ENCODE peak calls at places on chromosomes 2 and 18, in nine cellular contexts. I, X, W, A, N, M, U, E and D are unnamed samples.

GRCh38 chr2:215900203-215900611 is 113.1 kb downstream of the MREG start:
- DNase-seq in I (no peak), X (no peak), W (no peak), A (peak), N (peak), M (peak), U (no peak), E (no peak), D (peak)

GRCh38 chr2:15348028-15348427 is 213.1 kb downstream of the NBAS start:
- DNase-seq in I (no peak), X (no peak), W (no peak), A (no peak), N (no peak), M (no peak), U (no peak), E (no peak), D (no peak)

GRCh38 chr2:96789245-96789617 is 26.8 kb upstream of the CNNM3 start:
- DNase-seq in I (no peak), X (no peak), W (no peak), A (no peak), N (no peak), M (no peak), U (no peak), E (no peak), D (no peak)

GRCh38 chr2:164979113-164979512 is 23.8 kb upstream of the SLC38A11 start:
- DNase-seq in I (no peak), X (no peak), W (no peak), A (no peak), N (no peak), M (no peak), U (no peak), E (no peak), D (no peak)

GRCh38 chr2:71422786-71423185 is 30.6 kb upstream of the DYSF start:
- DNase-seq in I (no peak), X (no peak), W (no peak), A (no peak), N (no peak), M (no peak), U (no peak), E (no peak), D (no peak)

GRCh38 chr2:189236066-189236465 is 56.5 kb upstream of the COL5A2 start:
- DNase-seq in I (no peak), X (no peak), W (no peak), A (peak), N (no peak), M (no peak), U (no peak), E (peak), D (peak)

GRCh38 chr18:3008546-3008945 is 4.4 kb downstream of the LPIN2 start:
- DNase-seq in I (no peak), X (no peak), W (no peak), A (peak), N (peak), M (no peak), U (no peak), E (peak), D (peak)

GRCh38 chr2:42879913-42880737 is 87.7 kb upstream of the HAAO start:
- DNase-seq in I (no peak), X (peak), W (peak), A (no peak), N (peak), M (no peak), U (no peak), E (peak), D (peak)

GRCh38 chr2:120764434-120764833 is 28.8 kb downstream of the GLI2 start:
- DNase-seq in I (no peak), X (peak), W (no peak), A (no peak), N (no peak), M (no peak), U (no peak), E (no peak), D (no peak)

GRCh38 chr2:33321236-33321731 is 155.2 kb upstream of the RASGRP3 start:
- DNase-seq in I (no peak), X (no peak), W (no peak), A (peak), N (peak), M (no peak), U (no peak), E (peak), D (peak)

GRCh38 chr2:109374548-109375130 is 239.1 kb downstream of the SEPTIN10 start:
- DNase-seq in I (no peak), X (peak), W (no peak), A (no peak), N (no peak), M (peak), U (no peak), E (no peak), D (no peak)

GRCh38 chr2:73907840-73908452 is 15.1 kb downstream of the ACTG2 start:
- DNase-seq in I (no peak), X (peak), W (no peak), A (peak), N (no peak), M (no peak), U (peak), E (peak), D (peak)

GRCh38 chr18:28176933-28177827 is at the start of gene CDH2:
- DNase-seq in I (peak), X (peak), W (peak), A (peak), N (peak), M (peak), U (peak), E (peak), D (peak)

GRCh38 chr18:66599190-66599589 is 4.7 kb downstream of the CDH19 start:
- DNase-seq in I (no peak), X (no peak), W (no peak), A (no peak), N (peak), M (no peak), U (no peak), E (peak), D (no peak)

GRCh38 chr2:14288016-14288415 is 344.5 kb upstream of the LRATD1 start:
- DNase-seq in I (no peak), X (no peak), W (no peak), A (no peak), N (no peak), M (no peak), U (no peak), E (no peak), D (peak)

GRCh38 chr18:49899647-49900330 is 86.5 kb upstream of the ACAA2 start:
- DNase-seq in I (no peak), X (no peak), W (no peak), A (no peak), N (no peak), M (no peak), U (no peak), E (no peak), D (no peak)

GRCh38 chr18:25168011-25168410 is 184.0 kb downstream of the ZNF521 start:
- DNase-seq in I (no peak), X (no peak), W (no peak), A (no peak), N (no peak), M (no peak), U (peak), E (no peak), D (no peak)

GRCh38 chr2:3586220-3586619 is 8.7 kb upstream of the COLEC11 start:
- DNase-seq in I (no peak), X (no peak), W (no peak), A (no peak), N (no peak), M (no peak), U (no peak), E (no peak), D (no peak)

GRCh38 chr2:205712508-205712907 is 30.2 kb downstream of the NRP2 start:
- DNase-seq in I (no peak), X (no peak), W (no peak), A (peak), N (no peak), M (no peak), U (no peak), E (peak), D (peak)

GRCh38 chr2:12318427-12319057 is 398.2 kb upstream of the TRIB2 start:
- DNase-seq in I (no peak), X (no peak), W (no peak), A (peak), N (peak), M (no peak), U (no peak), E (peak), D (peak)

GRCh38 chr2:172943992-172944793 is 131.5 kb upstream of the MAP3K20 start:
- DNase-seq in I (no peak), X (no peak), W (no peak), A (peak), N (no peak), M (no peak), U (no peak), E (peak), D (peak)

DNA sequence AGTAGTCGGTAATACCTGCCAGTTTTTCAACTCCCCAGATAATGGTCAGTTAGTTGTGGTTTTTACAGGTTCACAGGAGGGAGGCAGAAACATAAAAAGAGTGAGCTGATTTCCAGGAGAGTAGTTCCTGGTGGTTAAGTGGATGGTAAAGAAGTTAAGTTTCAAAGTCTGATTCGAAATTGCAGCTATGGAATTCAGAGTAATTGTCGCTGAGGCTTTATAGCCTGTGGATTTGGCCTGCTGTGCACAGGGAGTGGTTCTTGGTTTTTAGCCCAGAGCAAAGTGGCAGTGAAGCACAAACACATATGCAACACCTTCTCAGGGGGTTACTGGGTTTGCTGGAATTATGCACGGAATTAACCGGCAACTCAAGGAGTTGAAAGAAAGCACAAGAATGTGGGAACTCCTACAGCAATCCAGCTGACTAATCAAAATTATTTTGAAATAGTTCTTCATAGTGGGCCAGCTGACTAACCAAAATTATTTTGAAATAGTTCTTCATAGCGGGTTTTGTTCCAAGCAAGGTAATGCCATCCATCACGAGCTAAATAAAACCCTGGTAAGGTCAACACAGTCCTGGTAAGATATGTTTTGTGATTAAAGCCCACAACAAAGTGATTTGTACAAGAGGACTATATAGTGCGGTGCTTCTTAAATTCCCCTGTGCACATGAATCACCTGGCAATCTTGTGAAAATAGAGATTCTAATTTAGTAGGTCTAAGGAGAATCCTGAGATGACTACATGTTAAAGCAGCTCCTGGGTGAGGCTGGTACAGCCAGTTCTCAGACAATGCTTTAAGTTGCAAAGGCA is 94.4 kb downstream of the SGPP2 start:
- DNase-seq in I (no peak), X (peak), W (no peak), A (peak), N (peak), M (no peak), U (peak), E (peak), D (peak)
- H3K4me3 ChIP-seq in I (no peak), X (no peak), W (no peak), A (no peak), N (no peak), M (no peak), U (no peak), E (no peak), D (no peak)

GRCh38 chr2:148644885-148645134 is 259 bp downstream of the EPC2 start:
- DNase-seq in I (no peak), X (no peak), W (no peak), A (no peak), N (no peak), M (no peak), U (no peak), E (no peak), D (no peak)
- TF ChIP-seq CTCF in I (no peak), X (no peak), W (no peak), A (no peak), N (no peak), M (no peak), U (no peak), E (no peak), D (no peak)

GRCh38 chr2:219525533-219526232 is 11.4 kb downstream of the ASIC4 start:
- DNase-seq in I (no peak), X (peak), W (no peak), A (no peak), N (no peak), M (no peak), U (peak), E (no peak), D (no peak)
- H3K4me3 ChIP-seq in I (no peak), X (peak), W (no peak), A (no peak), N (no peak), M (no peak), U (no peak), E (no peak), D (no peak)

DNA sequence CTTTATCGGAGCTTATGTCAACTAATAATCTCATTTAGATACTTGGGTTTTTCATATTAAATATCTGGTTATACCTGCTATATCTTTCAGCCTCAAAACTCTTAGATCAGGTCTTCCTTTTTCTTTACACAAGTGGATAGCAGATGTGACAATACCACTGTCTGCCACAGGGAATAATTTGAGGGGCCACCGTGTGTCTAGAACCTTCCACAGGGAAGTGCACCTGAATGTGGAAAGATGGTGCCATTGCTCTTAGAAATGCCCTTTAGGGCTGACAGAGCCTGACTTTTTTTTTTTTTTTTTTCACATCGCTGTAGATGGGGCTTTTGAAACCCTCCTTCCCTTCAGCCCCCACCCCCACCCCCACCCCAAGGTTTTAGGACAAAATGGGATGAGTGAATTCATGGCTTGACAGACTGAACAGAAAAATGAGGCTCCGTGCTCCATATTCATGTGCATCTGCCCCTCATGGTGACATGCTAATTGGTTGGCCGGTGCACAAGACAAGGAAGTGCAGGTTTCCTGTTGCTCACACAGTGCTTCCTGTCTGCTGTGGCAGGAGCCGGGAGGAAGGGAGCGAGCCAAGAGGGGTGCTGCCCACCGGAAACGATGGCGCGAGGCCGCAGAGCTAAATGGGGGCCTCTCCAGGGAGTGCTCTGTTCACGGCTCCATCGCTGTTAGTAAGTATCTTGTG is 246.0 kb downstream of the LDLRAD4 start:
- DNase-seq in I (peak), X (peak), W (peak), A (no peak), N (peak), M (peak), U (no peak), E (peak), D (no peak)
- TF ChIP-seq CTCF in I (no peak), X (peak), W (no peak), A (no peak), N (no peak), M (no peak), U (no peak), E (no peak), D (no peak)

DNA sequence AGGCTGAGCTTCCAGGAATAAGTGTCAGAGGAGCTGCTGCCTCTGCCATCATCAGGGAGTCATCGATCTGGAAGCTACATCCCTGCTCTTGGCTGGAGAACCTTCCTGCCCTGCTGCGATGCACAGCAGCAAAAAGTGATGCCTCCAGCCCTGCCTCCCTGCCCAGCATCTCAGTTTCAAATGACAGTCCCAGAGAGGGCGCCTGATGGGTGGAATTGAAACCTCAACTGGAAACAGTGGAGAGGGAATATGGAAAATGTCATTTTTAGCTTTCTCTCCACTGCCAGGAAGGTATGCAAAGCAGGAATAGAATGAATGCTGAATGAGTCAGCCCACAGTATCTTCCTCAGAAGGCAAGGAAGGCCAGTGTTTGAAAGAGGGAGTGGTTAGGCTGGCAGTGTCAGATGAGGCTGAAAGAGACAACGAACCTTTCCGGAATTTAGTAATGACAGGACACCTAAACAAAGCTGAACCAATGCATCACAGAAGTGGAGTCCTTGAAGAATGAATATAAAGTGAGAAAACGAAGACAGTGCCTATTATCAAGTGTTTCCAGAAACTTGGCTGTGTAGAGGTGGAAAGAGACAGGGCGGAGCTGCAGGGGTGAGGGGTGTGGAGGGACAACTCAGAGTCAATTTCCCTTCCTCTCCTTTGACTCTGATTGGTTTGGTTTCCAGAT is 153.9 kb upstream of the NDUFV2 start:
- DNase-seq in I (no peak), X (no peak), W (no peak), A (peak), N (peak), M (no peak), U (no peak), E (peak), D (peak)
- H3K4me3 ChIP-seq in I (no peak), X (no peak), W (no peak), A (peak), N (no peak), M (no peak), U (no peak), E (peak), D (no peak)

GRCh38 chr18:35646449-35646848 is 64.9 kb downstream of the GALNT1 start:
- DNase-seq in I (no peak), X (no peak), W (no peak), A (no peak), N (no peak), M (no peak), U (no peak), E (no peak), D (no peak)
- TF ChIP-seq CTCF in I (no peak), X (no peak), W (no peak), A (no peak), N (no peak), M (no peak), U (no peak), E (no peak), D (no peak)

GRCh38 chr18:77251730-77252050 is 2.0 kb downstream of the GALR1 start:
- DNase-seq in I (no peak), X (peak), W (no peak), A (peak), N (no peak), M (no peak), U (no peak), E (no peak), D (no peak)
- H3K4me3 ChIP-seq in I (no peak), X (no peak), W (no peak), A (no peak), N (no peak), M (no peak), U (no peak), E (no peak), D (no peak)